ENCODE peak calls at places on chromosomes 13 and 19, in four cellular contexts. L is transverse colon, C is stomach, D is SK-N-SH. H is an unnamed sample.

GRCh38 chr19:2043269-2043641 is 7.8 kb downstream of the MKNK2 start:
- DNase-seq in L (no peak), C (no peak), D (no peak), H (peak; percentile 60)

GRCh38 chr19:19040417-19040816 is 7.0 kb downstream of the ARMC6 start:
- DNase-seq in L (peak; percentile 35), C (peak; percentile 85), D (no peak), H (no peak)

GRCh38 chr13:112917731-112918130 is 51.3 kb upstream of the MCF2L start:
- DNase-seq in L (no peak), C (no peak), D (no peak), H (no peak)

GRCh38 chr19:23255700-23256099 is 5.5 kb upstream of the ZNF724 start:
- DNase-seq in L (no peak), C (no peak), D (no peak), H (no peak)

GRCh38 chr19:416416-416815 is 7.5 kb upstream of the C2CD4C start:
- DNase-seq in L (no peak), C (no peak), D (no peak), H (peak; percentile 11)

GRCh38 chr13:37413161-37413560 is 185.4 kb downstream of the POSTN start:
- DNase-seq in L (no peak), C (no peak), D (no peak), H (no peak)

GRCh38 chr19:13681509-13681908 is 82.8 kb upstream of the MRI1 start:
- DNase-seq in L (no peak), C (no peak), D (no peak), H (no peak)

GRCh38 chr13:71578048-71578447 is 289.0 kb downstream of the DACH1 start:
- DNase-seq in L (no peak), C (no peak), D (no peak), H (no peak)

GRCh38 chr19:49749771-49750170 is 13.3 kb downstream of the TSKS start:
- DNase-seq in L (no peak), C (no peak), D (no peak), H (no peak)

GRCh38 chr13:48562296-48563066 is 29.6 kb upstream of the RCBTB2 start:
- DNase-seq in L (peak; percentile 33), C (no peak), D (no peak), H (peak; percentile 48)

GRCh38 chr13:32210081-32210480 is 105.1 kb downstream of the ZAR1L start:
- DNase-seq in L (no peak), C (no peak), D (no peak), H (no peak)

GRCh38 chr19:45136507-45137178 is 24.1 kb downstream of the NKPD1 start:
- DNase-seq in L (no peak), C (no peak), D (peak; percentile 62), H (peak; percentile 35)

GRCh38 chr19:45135176-45135575 is 25.6 kb downstream of the NKPD1 start:
- DNase-seq in L (no peak), C (no peak), D (no peak), H (no peak)

GRCh38 chr19:45139286-45140143 is 21.3 kb downstream of the NKPD1 start:
- DNase-seq in L (no peak), C (no peak), D (no peak), H (peak; percentile 70)

GRCh38 chr19:45138303-45138751 is 22.5 kb downstream of the NKPD1 start:
- DNase-seq in L (no peak), C (no peak), D (no peak), H (no peak)

GRCh38 chr19:45137179-45137761 is 23.5 kb downstream of the NKPD1 start:
- DNase-seq in L (peak; percentile 55), C (no peak), D (peak; percentile 63), H (no peak)
- TF ChIP-seq POLR2AphosphoS5 in L (no peak), C (no peak), D (no peak), H (no peak)

GRCh38 chr13:98774776-98775175 is 22.3 kb upstream of the SLC15A1 start:
- DNase-seq in L (no peak), C (no peak), D (no peak), H (no peak)

GRCh38 chr13:98775386-98775785 is 22.9 kb upstream of the SLC15A1 start:
- DNase-seq in L (no peak), C (no peak), D (no peak), H (no peak)

GRCh38 chr13:98771838-98772611 is 19.6 kb upstream of the SLC15A1 start:
- DNase-seq in L (no peak), C (peak; percentile 32), D (no peak), H (no peak)

GRCh38 chr13:98773921-98774320 is 21.4 kb upstream of the SLC15A1 start:
- DNase-seq in L (no peak), C (no peak), D (no peak), H (peak; percentile 76)

GRCh38 chr13:98773053-98773452 is 20.6 kb upstream of the SLC15A1 start:
- DNase-seq in L (no peak), C (no peak), D (no peak), H (no peak)
- TF ChIP-seq EP300 in L (no peak), C (no peak), D (no peak), H (no peak)

GRCh38 chr19:55636723-55637122 is 4.1 kb upstream of the ZNF580 start:
- DNase-seq in L (no peak), C (no peak), D (no peak), H (no peak)

GRCh38 chr19:55640577-55641375 is at the start of gene ZNF580:
- DNase-seq in L (peak; percentile 68), C (peak; percentile 63), D (peak; percentile 90), H (peak; percentile 53)

GRCh38 chr19:55637534-55637933 is 3.3 kb upstream of the ZNF580 start:
- DNase-seq in L (no peak), C (no peak), D (peak; percentile 1), H (no peak)

GRCh38 chr19:55640043-55640576 is 692 bp upstream of the ZNF580 start:
- DNase-seq in L (peak; percentile 73), C (peak; percentile 71), D (peak; percentile 83), H (peak; percentile 78)

DNA sequence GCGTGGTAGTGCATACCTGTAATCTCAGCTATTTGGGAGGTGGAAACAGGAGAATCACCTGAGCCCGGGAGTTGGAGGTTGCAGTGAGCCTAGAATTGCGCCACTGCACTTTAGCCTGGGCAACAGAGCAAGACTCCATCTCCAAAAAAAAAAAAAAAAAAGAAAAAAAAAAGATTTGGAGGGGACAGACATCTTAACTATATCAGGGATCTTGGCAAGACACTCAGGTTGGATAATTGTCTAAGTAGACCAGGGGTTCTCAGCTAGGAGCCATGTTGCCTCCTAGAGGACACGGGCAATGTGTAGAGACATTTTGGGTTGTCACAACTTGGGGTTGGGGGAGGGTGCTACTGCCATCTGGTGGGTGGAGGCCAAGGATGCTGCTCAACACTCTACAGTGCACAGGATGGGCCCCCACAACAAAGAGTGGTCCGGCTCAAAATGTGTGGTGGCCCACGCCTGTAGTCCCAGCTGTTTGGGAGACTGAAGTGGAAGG is 1.9 kb upstream of the ZNF580 start:
- DNase-seq in L (no peak), C (no peak), D (peak; percentile 52), H (no peak)
- H3K4me1 ChIP-seq in L (peaks cover 67% of the 10 kb centered on the region), C (peaks cover 83% of the 10 kb centered on the region), D (peaks cover 15% of the 10 kb centered on the region), H (peaks cover 63% of the 10 kb centered on the region)

DNA sequence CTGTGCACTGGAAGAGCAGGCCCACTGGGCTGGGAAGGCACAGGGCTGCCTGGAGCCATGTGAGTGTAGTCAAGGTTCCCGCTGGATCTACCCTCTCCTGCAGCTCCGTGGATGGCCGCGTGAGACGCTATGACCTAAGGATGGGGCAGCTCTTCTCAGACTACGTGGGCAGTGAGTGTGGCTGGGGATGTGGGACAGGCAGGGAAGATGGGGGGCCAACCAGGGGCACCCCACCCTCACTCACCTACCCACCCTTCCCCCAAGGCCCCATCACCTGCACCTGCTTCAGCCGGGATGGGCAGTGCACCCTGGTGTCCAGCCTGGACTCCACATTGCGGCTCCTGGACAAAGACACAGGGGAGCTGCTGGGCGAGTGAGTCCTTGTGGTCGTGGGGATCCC is 6.1 kb downstream of the WDR83 start:
- DNase-seq in L (no peak), C (no peak), D (no peak), H (no peak)
- TF ChIP-seq POLR2AphosphoS5 in L (no peak), C (no peak), D (no peak), H (no peak)

DNA sequence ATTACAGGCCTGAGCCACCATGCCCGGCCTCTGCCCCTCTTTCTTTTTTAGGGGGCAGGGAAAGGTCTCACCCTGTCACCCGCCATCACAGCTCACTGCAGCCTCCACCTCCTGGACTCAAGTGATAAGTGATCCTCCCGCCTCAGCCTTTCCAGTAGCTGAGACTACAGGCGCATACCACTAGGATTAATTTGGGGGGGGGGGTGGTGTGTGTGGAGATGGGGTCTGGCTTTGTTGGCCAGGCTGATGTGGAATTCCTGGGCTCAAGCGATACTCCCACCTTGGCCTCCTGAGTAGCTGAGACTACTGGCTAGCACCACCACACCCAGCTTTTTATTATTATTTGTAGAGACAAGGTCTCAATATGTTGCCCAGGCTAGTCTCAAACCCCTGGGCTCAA is 4.2 kb downstream of the APOE start:
- DNase-seq in L (no peak), C (no peak), D (no peak), H (no peak)
- TF ChIP-seq EP300 in L (no peak), C (no peak), D (no peak), H (no peak)

GRCh38 chr19:42091300-42092266 is 15.6 kb downstream of the ZNF574 start:
- DNase-seq in L (peak; percentile 72), C (peak; percentile 62), D (peak; percentile 50), H (no peak)
- H3K4me1 ChIP-seq in L (peaks cover 23% of the 10 kb centered on the region), C (peaks cover 14% of the 10 kb centered on the region), D (peaks cover 16% of the 10 kb centered on the region), H (peaks cover 6% of the 10 kb centered on the region)

GRCh38 chr19:33676999-33677665 is 55.4 kb downstream of the CHST8 start:
- DNase-seq in L (no peak), C (peak; percentile 10), D (peak; percentile 86), H (no peak)

GRCh38 chr19:33673996-33674395 is 52.2 kb downstream of the CHST8 start:
- DNase-seq in L (no peak), C (peak; percentile 20), D (peak; percentile 35), H (no peak)

GRCh38 chr19:33674575-33675367 is 53.0 kb downstream of the CHST8 start:
- DNase-seq in L (no peak), C (peak; percentile 18), D (peak; percentile 63), H (no peak)

GRCh38 chr19:33673258-33673875 is 51.6 kb downstream of the CHST8 start:
- DNase-seq in L (no peak), C (peak; percentile 11), D (no peak), H (no peak)

GRCh38 chr19:33675501-33676124 is 53.9 kb downstream of the CHST8 start:
- DNase-seq in L (no peak), C (peak; percentile 20), D (no peak), H (no peak)
- TF ChIP-seq POLR2AphosphoS5 in L (no peak), C (no peak), D (no peak), H (no peak)

DNA sequence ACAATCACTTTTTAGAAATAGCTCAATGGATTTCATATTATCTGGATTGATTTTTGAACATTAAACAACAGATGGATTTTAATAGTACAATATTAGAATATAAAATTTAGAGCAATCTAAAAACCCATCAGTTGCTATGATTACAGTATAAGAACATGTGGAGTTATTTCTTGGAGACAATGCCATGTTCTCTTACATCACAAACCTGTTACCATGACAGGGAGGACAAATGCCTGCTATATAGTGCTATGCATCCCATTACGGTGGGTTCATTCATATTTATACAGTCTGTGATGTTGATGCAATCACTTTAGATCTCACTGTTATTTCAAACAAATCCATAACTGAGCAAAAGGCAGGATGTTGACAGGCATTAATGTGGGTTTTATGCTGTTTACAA is 467.5 kb downstream of the DIAPH3 start:
- DNase-seq in L (no peak), C (no peak), D (no peak), H (no peak)
- TF ChIP-seq EP300 in L (no peak), C (no peak), D (no peak), H (no peak)